ENCODE peak calls at places on chromosomes 2 and 18, in eight cellular contexts. H is SK-N-SH, M is neural progenitor cell, J is GM23248, B is HCT116, P is OCI-LY7, W is PC-3, S is MM.1S. U is an unnamed sample.

GRCh38 chr2:8796878-8797550 is 40.4 kb downstream of the KIDINS220 start:
- DNase-seq in H (no peak), P (no peak), S (peak; percentile 48), W (no peak), B (no peak), J (no peak), M (no peak), U (no peak)

GRCh38 chr2:220556658-220557057 is 929.2 kb downstream of the SLC4A3 start:
- DNase-seq in S (peak; percentile 69), M (no peak), P (no peak), W (peak; percentile 36), B (no peak), J (peak; percentile 80), H (no peak), U (no peak)

GRCh38 chr2:151238527-151239487 is 22.9 kb downstream of the RBM43 start:
- DNase-seq in W (peak; percentile 86), B (peak; percentile 45), J (peak; percentile 90), P (peak; percentile 56), S (peak; percentile 51), M (peak; percentile 73), H (peak; percentile 71), U (peak; percentile 82)

GRCh38 chr2:62178741-62179271 is 17.1 kb upstream of the B3GNT2 start:
- DNase-seq in J (peak; percentile 56), W (no peak), S (no peak), H (no peak), B (no peak), P (no peak), M (no peak), U (no peak)

GRCh38 chr2:219969508-219969907 is 342.1 kb downstream of the SLC4A3 start:
- DNase-seq in W (peak; percentile 84), M (no peak), S (no peak), B (no peak), J (peak; percentile 85), H (no peak), P (no peak), U (no peak)

GRCh38 chr2:171086352-171087290 is 74.1 kb downstream of the TLK1 start:
- DNase-seq in P (peak; percentile 49), W (peak; percentile 66), M (peak; percentile 67), S (peak; percentile 6), H (peak; percentile 46), B (peak; percentile 19), J (peak; percentile 69), U (peak; percentile 86)

GRCh38 chr2:190837417-190837816 is 43.2 kb upstream of the GLS start:
- DNase-seq in B (peak; percentile 51), P (no peak), M (no peak), S (no peak), J (peak; percentile 84), H (no peak), W (peak; percentile 90), U (no peak)

GRCh38 chr2:220478305-220479058 is 851.1 kb downstream of the SLC4A3 start:
- DNase-seq in P (no peak), J (no peak), H (no peak), M (no peak), S (no peak), W (peak; percentile 74), B (no peak), U (no peak)

GRCh38 chr2:120436885-120437603 is 91.1 kb downstream of the INHBB start:
- DNase-seq in B (peak; percentile 50), P (peak; percentile 5), S (peak; percentile 30), J (peak; percentile 51), H (peak; percentile 66), W (peak; percentile 92), M (peak; percentile 73), U (peak; percentile 92)

GRCh38 chr2:12076810-12077209 is 330.4 kb downstream of the LPIN1 start:
- DNase-seq in W (no peak), P (no peak), B (no peak), J (no peak), S (no peak), H (peak; percentile 51), M (no peak), U (no peak)

GRCh38 chr2:120465989-120466703 is 120.2 kb downstream of the INHBB start:
- DNase-seq in P (no peak), H (no peak), J (no peak), S (no peak), M (peak; percentile 91), W (no peak), B (no peak), U (peak; percentile 90)

GRCh38 chr2:70041666-70042065 is 45.6 kb upstream of the PCBP1 start:
- DNase-seq in B (no peak), W (peak; percentile 8), H (no peak), J (peak; percentile 23), S (no peak), P (no peak), M (no peak), U (no peak)

GRCh38 chr2:33000986-33001385 is 54.2 kb downstream of the LTBP1 start:
- DNase-seq in J (peak; percentile 56), M (no peak), S (no peak), P (no peak), W (peak; percentile 6), H (no peak), B (no peak), U (no peak)

GRCh38 chr2:43129676-43130547 is 96.5 kb downstream of the ZFP36L2 start:
- DNase-seq in P (no peak), H (peak; percentile 44), M (no peak), W (no peak), S (no peak), B (no peak), J (no peak), U (no peak)

GRCh38 chr2:235238537-235238936 is 255.3 kb upstream of the AGAP1 start:
- DNase-seq in M (no peak), J (peak; percentile 93), B (no peak), S (no peak), H (peak; percentile 64), W (peak; percentile 10), P (no peak), U (no peak)

GRCh38 chr2:3248754-3249476 is 128.7 kb downstream of the EIPR1 start:
- DNase-seq in H (no peak), W (no peak), M (no peak), S (no peak), B (no peak), J (no peak), P (no peak), U (no peak)

GRCh38 chr18:79916128-79916494 is 35.3 kb downstream of the SLC66A2 start:
- DNase-seq in M (no peak), P (no peak), S (no peak), B (no peak), H (no peak), W (no peak), J (no peak), U (no peak)

GRCh38 chr2:194096402-194096801 is 1560.6 kb upstream of the SLC39A10 start:
- DNase-seq in M (no peak), W (no peak), B (no peak), H (no peak), J (no peak), S (no peak), P (no peak), U (no peak)

GRCh38 chr2:12982149-12982584 is 265.4 kb downstream of the TRIB2 start:
- DNase-seq in H (peak; percentile 47), P (no peak), M (no peak), J (peak; percentile 58), W (no peak), S (no peak), B (no peak), U (no peak)

GRCh38 chr2:44126106-44126797 is 42.4 kb upstream of the PPM1B start:
- DNase-seq in S (no peak), J (no peak), M (no peak), B (no peak), P (no peak), H (no peak), W (peak; percentile 47), U (no peak)

GRCh38 chr18:45290364-45290763 is 324.9 kb upstream of the SLC14A2 start:
- DNase-seq in J (no peak), H (no peak), B (no peak), W (no peak), S (no peak), P (no peak), M (no peak), U (no peak)

GRCh38 chr2:8922431-8922830 is 81.1 kb downstream of the MBOAT2 start:
- DNase-seq in W (no peak), H (no peak), J (peak; percentile 32), P (no peak), B (no peak), S (no peak), M (no peak), U (no peak)

GRCh38 chr2:165621086-165621560 is 151.6 kb downstream of the CSRNP3 start:
- DNase-seq in B (no peak), J (peak; percentile 49), H (no peak), W (peak; percentile 77), P (no peak), S (no peak), M (no peak), U (no peak)
- TF ChIP-seq EZH2phosphoT487 in B (no peak), J (no peak), H (no peak), W (no peak), P (no peak), S (no peak), M (no peak), U (no peak)

DNA sequence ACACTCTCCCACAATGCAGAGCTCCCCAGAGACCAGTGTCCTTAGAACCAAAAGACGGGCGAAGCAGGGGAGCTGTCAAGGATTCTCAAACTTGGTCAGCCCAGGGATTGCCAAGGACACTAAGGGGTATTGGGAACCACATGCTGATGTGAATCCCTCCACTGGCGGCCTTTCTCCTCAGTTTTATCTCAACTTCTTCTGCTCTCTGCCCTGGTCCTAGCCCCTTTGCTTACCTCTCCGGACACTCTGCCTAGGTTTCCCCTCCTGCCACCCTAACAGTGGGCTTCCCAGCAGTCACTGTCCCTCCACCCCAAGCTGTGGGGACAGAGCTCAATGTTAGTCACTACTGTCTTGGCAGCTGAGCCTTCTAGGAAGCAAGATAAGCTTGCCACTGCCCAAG is 61.1 kb downstream of the POLR1A start:
- DNase-seq in P (no peak), W (no peak), B (no peak), M (no peak), J (no peak), H (no peak), S (no peak), U (no peak)
- TF ChIP-seq EZH2phosphoT487 in P (no peak), W (no peak), B (no peak), M (no peak), J (no peak), H (no peak), S (no peak), U (no peak)

DNA sequence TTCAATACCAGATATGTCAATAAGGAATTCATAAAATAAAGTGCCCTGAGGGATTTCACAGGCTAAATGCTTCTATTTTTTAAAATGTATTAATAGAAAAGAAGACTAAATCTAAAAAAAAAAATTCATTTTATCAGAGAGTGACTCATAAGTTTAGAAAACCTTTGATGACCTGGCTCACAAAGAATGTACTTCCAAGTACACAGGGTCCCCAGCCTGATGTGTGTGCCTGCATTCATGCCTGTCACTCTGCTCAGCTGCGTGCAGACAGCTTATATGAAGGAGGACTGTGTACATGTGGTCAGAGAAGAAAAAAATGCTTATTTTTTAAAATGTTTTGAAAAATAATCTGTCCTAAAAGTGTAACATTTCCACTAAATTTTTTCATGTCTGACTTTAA is 3.0 kb upstream of the CPS1 start:
- DNase-seq in H (no peak), S (no peak), B (no peak), P (no peak), J (no peak), M (no peak), W (peak; percentile 22), U (no peak)
- TF ChIP-seq EZH2phosphoT487 in H (no peak), S (no peak), B (no peak), P (no peak), J (no peak), M (no peak), W (no peak), U (no peak)

GRCh38 chr2:239495816-239496371 is 95.1 kb upstream of the HDAC4 start:
- DNase-seq in H (no peak), P (no peak), W (no peak), J (no peak), M (no peak), B (no peak), S (no peak), U (no peak)
- TF ChIP-seq EZH2phosphoT487 in H (no peak), P (no peak), W (no peak), J (no peak), M (no peak), B (no peak), S (no peak), U (no peak)

U was measured in GM23338.